ENCODE peak calls at places on chromosomes 6 and 20, in six cellular contexts. A is HL-60; Q is fibroblast of mammary gland; E is effector memory CD4-positive, alpha-beta T cell; D is GM23248; Y is cardiac muscle cell. W is an unnamed sample.

GRCh38 chr6:108982154-108983113 is 112.2 kb downstream of the SESN1 start:
- DNase-seq in A (no peak), Q (no peak), E (no peak), D (no peak), Y (no peak), W (no peak)

GRCh38 chr6:113178349-113178748 is 678.8 kb upstream of the MARCKS start:
- DNase-seq in A (no peak), Q (peak), E (no peak), D (peak), Y (peak), W (no peak)

GRCh38 chr6:134935076-134935475 is 14.8 kb downstream of the ALDH8A1 start:
- DNase-seq in A (no peak), Q (peak), E (no peak), D (no peak), Y (no peak), W (no peak)

GRCh38 chr6:3252861-3253596 is 5.7 kb upstream of the PSMG4 start:
- DNase-seq in A (no peak), Q (no peak), E (no peak), D (peak), Y (no peak), W (peak)

GRCh38 chr6:138377844-138378243 is at the start of gene SMIM28:
- DNase-seq in A (no peak), Q (no peak), E (no peak), D (no peak), Y (no peak), W (no peak)

GRCh38 chr6:145627451-145627850 is 107.9 kb downstream of the EPM2A start:
- DNase-seq in A (no peak), Q (no peak), E (no peak), D (no peak), Y (no peak), W (no peak)

GRCh38 chr20:57392130-57392445 is 892 bp downstream of the RBM38 start:
- DNase-seq in A (no peak), Q (no peak), E (no peak), D (no peak), Y (no peak), W (no peak)

GRCh38 chr6:152360016-152360415 is 277.1 kb downstream of the SYNE1 start:
- DNase-seq in A (no peak), Q (no peak), E (no peak), D (no peak), Y (no peak), W (no peak)

GRCh38 chr6:162942860-162943259 is 215.1 kb downstream of the PACRG start:
- DNase-seq in A (no peak), Q (peak), E (no peak), D (peak), Y (peak), W (no peak)

GRCh38 chr20:32685541-32686529 is 12.1 kb upstream of the C20orf203 start:
- DNase-seq in A (no peak), Q (peak), E (no peak), D (peak), Y (peak), W (peak)

GRCh38 chr6:37435373-37435772 is 2.4 kb downstream of the CMTR1 start:
- DNase-seq in A (no peak), Q (peak), E (no peak), D (no peak), Y (no peak), W (no peak)

GRCh38 chr20:760751-761417 is 7.4 kb downstream of the SLC52A3 start:
- DNase-seq in A (no peak), Q (peak), E (no peak), D (peak), Y (peak), W (peak)

GRCh38 chr20:24785141-24785924 is 163.7 kb upstream of the CST7 start:
- DNase-seq in A (no peak), Q (no peak), E (no peak), D (peak), Y (peak), W (no peak)

GRCh38 chr6:125432968-125433367 is 131.2 kb upstream of the HDDC2 start:
- DNase-seq in A (no peak), Q (no peak), E (no peak), D (no peak), Y (no peak), W (no peak)

GRCh38 chr20:53611449-53611894 is 17.8 kb upstream of the ZNF217 start:
- DNase-seq in A (no peak), Q (peak), E (no peak), D (peak), Y (peak), W (peak)

GRCh38 chr20:62977613-62978558 is 25.4 kb downstream of the SLC17A9 start:
- DNase-seq in A (no peak), Q (no peak), E (peak), D (no peak), Y (no peak), W (no peak)

GRCh38 chr6:154882107-154882506 is 113.0 kb upstream of the TIAM2 start:
- DNase-seq in A (no peak), Q (peak), E (no peak), D (peak), Y (no peak), W (no peak)

GRCh38 chr6:31815025-31815838 is at the start of the genes HSPA1A and HSPA1L:
- DNase-seq in A (no peak), Q (peak), E (peak), D (peak), Y (peak), W (peak)

GRCh38 chr20:46009847-46010246 is 1.1 kb downstream of the MMP9 start:
- DNase-seq in A (no peak), Q (no peak), E (no peak), D (no peak), Y (no peak), W (peak)

GRCh38 chr6:53796451-53796780 is 1.6 kb downstream of the LRRC1 start:
- DNase-seq in A (no peak), Q (no peak), E (no peak), D (no peak), Y (no peak), W (no peak)

GRCh38 chr6:112113371-112113770 is 26.0 kb downstream of the FAM229B start:
- DNase-seq in A (no peak), Q (no peak), E (no peak), D (no peak), Y (no peak), W (no peak)

GRCh38 chr6:30200551-30201281 is 12.5 kb downstream of the TRIM26 start:
- DNase-seq in A (peak), Q (no peak), E (no peak), D (no peak), Y (no peak), W (peak)

GRCh38 chr6:83250235-83250634 is 57.1 kb downstream of the RWDD2A start:
- DNase-seq in A (no peak), Q (no peak), E (no peak), D (no peak), Y (no peak), W (no peak)

GRCh38 chr6:88725111-88725711 is 238.2 kb downstream of the RNGTT start:
- DNase-seq in A (no peak), Q (peak), E (no peak), D (peak), Y (peak), W (no peak)

GRCh38 chr6:92942549-92942948 is 476.8 kb downstream of the EPHA7 start:
- DNase-seq in A (no peak), Q (no peak), E (no peak), D (no peak), Y (no peak), W (no peak)

GRCh38 chr20:63434599-63435378 is 37.7 kb downstream of the KCNQ2 start:
- DNase-seq in A (peak), Q (peak), E (peak), D (peak), Y (peak), W (peak)

GRCh38 chr6:40986364-40986763 is 52.7 kb downstream of the UNC5CL start:
- DNase-seq in A (no peak), Q (no peak), E (no peak), D (no peak), Y (no peak), W (no peak)

GRCh38 chr6:118263929-118264486 is 284.1 kb upstream of the PLN start:
- DNase-seq in A (no peak), Q (peak), E (no peak), D (peak), Y (peak), W (no peak)

GRCh38 chr6:149451361-149452061 is 33.3 kb downstream of the ZC3H12D start:
- DNase-seq in A (no peak), Q (no peak), E (no peak), D (peak), Y (peak), W (peak)

GRCh38 chr20:62887147-62887859 is 25.7 kb upstream of the TCFL5 start:
- DNase-seq in A (peak), Q (peak), E (no peak), D (peak), Y (peak), W (peak)

GRCh38 chr20:40265872-40266533 is 423.0 kb downstream of the MAFB start:
- DNase-seq in A (no peak), Q (peak), E (no peak), D (peak), Y (peak), W (no peak)

GRCh38 chr6:163414367-163415175 is at the start of gene QKI:
- DNase-seq in A (no peak), Q (peak), E (peak), D (peak), Y (peak), W (peak)

GRCh38 chr6:43770417-43771209 is 602 bp downstream of the VEGFA start:
- DNase-seq in A (no peak), Q (peak), E (peak), D (peak), Y (peak), W (peak)

GRCh38 chr6:134539865-134540323 is 222.0 kb upstream of the SGK1 start:
- DNase-seq in A (no peak), Q (no peak), E (no peak), D (no peak), Y (peak), W (no peak)

GRCh38 chr20:10429443-10429981 is 4.5 kb downstream of the MKKS start:
- DNase-seq in A (no peak), Q (no peak), E (no peak), D (no peak), Y (no peak), W (no peak)

GRCh38 chr6:81515562-81516453 is 236.7 kb downstream of the TENT5A start:
- DNase-seq in A (no peak), Q (peak), E (no peak), D (peak), Y (peak), W (no peak)

GRCh38 chr6:161273752-161274487 is at the start of gene AGPAT4:
- DNase-seq in A (peak), Q (peak), E (peak), D (peak), Y (peak), W (peak)

DNA sequence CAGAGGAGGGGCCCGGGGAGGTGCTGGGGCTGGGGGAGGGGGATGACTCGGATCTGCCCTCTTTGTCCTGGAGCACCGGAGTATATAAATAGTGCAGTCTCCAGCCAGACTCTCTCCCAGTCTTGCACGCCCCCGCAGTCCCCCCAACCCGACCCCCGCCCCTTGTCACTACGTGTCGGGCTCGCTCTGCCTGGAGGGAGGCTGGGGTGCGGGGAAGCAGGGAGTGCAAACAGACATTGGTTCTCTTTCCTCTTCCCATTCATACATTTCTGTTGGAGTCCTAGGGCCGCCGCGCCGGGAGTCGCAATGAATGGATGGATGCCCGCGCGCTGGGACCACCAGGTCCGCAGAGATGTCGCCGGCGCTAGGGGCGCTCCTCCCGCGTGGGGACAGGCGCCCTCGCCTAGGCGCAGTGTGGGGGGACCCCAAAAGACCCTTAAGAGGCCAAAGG is 179.3 kb downstream of the TBXT start:
- DNase-seq in A (no peak), Q (no peak), E (no peak), D (peak), Y (no peak), W (peak)
- H3K4me3 ChIP-seq in A (no peak), Q (peak), E (no peak), D (peak), Y (peak), W (peak)

GRCh38 chr6:16201706-16202105 is 36.7 kb upstream of the GMPR start:
- DNase-seq in A (no peak), Q (no peak), E (no peak), D (no peak), Y (no peak), W (no peak)

GRCh38 chr6:16198061-16198705 is 40.2 kb upstream of the GMPR start:
- DNase-seq in A (no peak), Q (no peak), E (no peak), D (no peak), Y (no peak), W (no peak)

GRCh38 chr6:16196958-16197576 is 41.3 kb upstream of the GMPR start:
- DNase-seq in A (no peak), Q (no peak), E (no peak), D (no peak), Y (no peak), W (no peak)

GRCh38 chr6:16200231-16200941 is 38.0 kb upstream of the GMPR start:
- DNase-seq in A (no peak), Q (no peak), E (no peak), D (peak), Y (no peak), W (no peak)

GRCh38 chr6:16199792-16200191 is 38.6 kb upstream of the GMPR start:
- DNase-seq in A (no peak), Q (no peak), E (no peak), D (no peak), Y (no peak), W (no peak)
- H3K4me3 ChIP-seq in A (no peak), Q (no peak), E (no peak), D (no peak), Y (no peak), W (no peak)

GRCh38 chr6:158033751-158034702 is 52.4 kb downstream of the SYNJ2 start:
- DNase-seq in A (no peak), Q (no peak), E (no peak), D (peak), Y (peak), W (no peak)
- H3K4me3 ChIP-seq in A (no peak), Q (no peak), E (no peak), D (no peak), Y (no peak), W (no peak)

GRCh38 chr6:146916435-146917015 is 287.7 kb upstream of the STXBP5 start:
- DNase-seq in A (no peak), Q (peak), E (no peak), D (peak), Y (peak), W (no peak)

GRCh38 chr6:146917182-146917581 is 287.0 kb upstream of the STXBP5 start:
- DNase-seq in A (no peak), Q (no peak), E (no peak), D (no peak), Y (no peak), W (no peak)

GRCh38 chr6:146913842-146914562 is 290.2 kb upstream of the STXBP5 start:
- DNase-seq in A (peak), Q (peak), E (no peak), D (peak), Y (peak), W (peak)

GRCh38 chr6:146914563-146915483 is 289.4 kb upstream of the STXBP5 start:
- DNase-seq in A (peak), Q (peak), E (no peak), D (peak), Y (peak), W (peak)

DNA sequence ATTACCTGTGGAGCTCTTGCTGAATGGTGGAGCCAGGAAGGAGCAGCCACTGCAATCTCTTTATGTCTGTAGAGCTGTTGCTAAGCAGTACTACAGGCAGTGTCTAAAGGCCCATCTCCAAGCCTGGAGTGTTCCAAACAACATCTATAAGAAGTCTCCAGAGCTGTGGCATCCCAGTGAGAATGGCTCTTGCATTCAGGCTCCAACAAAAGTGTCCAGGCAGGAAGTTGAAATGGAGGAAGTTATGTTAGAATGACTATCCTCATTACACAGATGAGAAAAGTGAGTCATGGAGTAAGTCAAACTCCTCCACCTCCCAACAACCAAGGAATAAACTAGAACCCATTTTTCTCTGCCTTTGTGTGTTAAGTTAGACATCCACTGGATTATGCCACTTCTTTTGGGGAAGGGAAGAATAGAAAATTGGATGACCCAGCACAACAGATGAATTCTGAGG is 288.5 kb upstream of the STXBP5 start:
- DNase-seq in A (peak), Q (peak), E (no peak), D (peak), Y (peak), W (no peak)
- H3K4me3 ChIP-seq in A (no peak), Q (peak), E (no peak), D (peak), Y (no peak), W (peak)

DNA sequence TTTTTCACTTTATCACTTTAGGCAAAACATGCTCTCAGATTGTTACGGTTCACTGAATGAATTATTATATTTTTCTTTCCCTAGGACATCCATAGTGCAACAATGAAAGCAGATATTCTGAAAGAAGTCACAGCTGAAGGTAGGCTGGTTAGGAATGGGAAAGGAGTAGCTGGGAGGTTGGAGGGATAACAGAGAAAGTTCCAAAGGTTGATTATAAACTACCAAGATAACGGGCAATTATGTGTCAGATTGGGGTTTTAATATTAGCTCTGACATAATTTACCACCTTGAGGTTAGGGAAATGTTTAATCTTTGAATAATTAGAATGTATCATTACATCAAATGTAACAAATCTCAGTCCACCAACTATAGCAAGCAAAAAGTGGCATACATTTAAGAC is 96.5 kb downstream of the HTR1B start:
- DNase-seq in A (no peak), Q (no peak), E (no peak), D (no peak), Y (no peak), W (no peak)
- H3K4me3 ChIP-seq in A (no peak), Q (no peak), E (no peak), D (no peak), Y (no peak), W (no peak)

GRCh38 chr20:3405139-3405538 is 2.3 kb downstream of the DNAAF9 start:
- DNase-seq in A (no peak), Q (no peak), E (no peak), D (no peak), Y (no peak), W (peak)

GRCh38 chr20:3408251-3408637 is 775 bp upstream of the DNAAF9 start:
- DNase-seq in A (no peak), Q (no peak), E (no peak), D (no peak), Y (no peak), W (no peak)

GRCh38 chr20:3405696-3406358 is 1.6 kb downstream of the DNAAF9 start:
- DNase-seq in A (no peak), Q (peak), E (no peak), D (no peak), Y (no peak), W (peak)

GRCh38 chr20:3407426-3408250 is at the start of gene DNAAF9:
- DNase-seq in A (peak), Q (peak), E (peak), D (peak), Y (peak), W (peak)

GRCh38 chr20:3406481-3407425 is 716 bp downstream of the DNAAF9 start:
- DNase-seq in A (peak), Q (peak), E (peak), D (peak), Y (peak), W (peak)
- H3K4me3 ChIP-seq in A (peak), Q (peak), E (peak), D (peak), Y (peak), W (peak)

GRCh38 chr6:26576929-26577719 is 19.6 kb upstream of the ABT1 start:
- DNase-seq in A (no peak), Q (peak), E (peak), D (peak), Y (peak), W (peak)
- H3K4me3 ChIP-seq in A (no peak), Q (peak), E (peak), D (peak), Y (peak), W (peak)

GRCh38 chr6:4401408-4402367 is 266.3 kb upstream of the ECI2 start:
- DNase-seq in A (no peak), Q (no peak), E (no peak), D (peak), Y (peak), W (peak)
- H3K4me3 ChIP-seq in A (no peak), Q (no peak), E (no peak), D (no peak), Y (no peak), W (peak)

DNA sequence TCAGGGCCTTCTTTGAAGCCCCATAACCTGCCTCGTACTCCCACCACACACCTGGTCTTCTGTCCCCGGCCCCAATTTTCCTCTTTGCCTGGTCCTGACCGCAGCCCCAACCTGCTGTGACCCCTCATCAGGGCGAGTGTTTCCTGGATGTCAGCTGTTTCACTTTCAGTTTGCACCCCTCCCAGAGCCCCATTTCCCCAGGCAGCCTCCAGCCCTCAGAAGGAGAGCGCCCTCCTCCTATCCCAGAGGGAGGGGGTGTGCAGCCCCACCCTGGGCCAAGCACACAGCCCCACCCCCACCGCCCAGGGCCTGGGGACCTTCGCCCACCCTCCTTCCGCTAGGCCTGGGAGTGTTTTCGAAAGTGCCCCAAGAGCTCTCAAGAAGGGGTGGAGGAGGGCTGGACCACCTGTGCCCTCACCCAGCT is 1.5 kb downstream of the BAK1 start:
- DNase-seq in A (no peak), Q (no peak), E (peak), D (no peak), Y (no peak), W (peak)
- H3K4me3 ChIP-seq in A (peak), Q (peak), E (peak), D (peak), Y (no peak), W (peak)